ENCODE peak calls at places on chromosomes 2 and 18, in ten cellular contexts. F is adipocyte, R is uterus, L is stomach, K is ovary, B is neural progenitor cell, A is IMR-90, S is A549, U is kidney, N is lower lobe of right lung. I is an unnamed sample. For H3K4me1, the result is how much of the 10 kb centered on the place peaks cover.

GRCh38 chr2:232293191-232293590 is 85.4 kb upstream of the ALPP start:
- DNase-seq in F (no peak), R (no peak), L (no peak), K (no peak), B (no peak), A (no peak), S (no peak), U (no peak), N (no peak), I (no peak)

GRCh38 chr2:135124924-135125886 is 73.1 kb downstream of the RAB3GAP1 start:
- DNase-seq in F (peak), R (no peak), L (no peak), K (no peak), B (no peak), A (peak), S (no peak), U (no peak), N (no peak), I (peak)

GRCh38 chr18:32714571-32715148 is 58.2 kb downstream of the KLHL14 start:
- DNase-seq in F (peak), R (no peak), L (peak), K (no peak), B (peak), A (peak), S (peak), U (no peak), N (no peak), I (peak)

GRCh38 chr2:127188797-127189196 is 31.3 kb downstream of the CYP27C1 start:
- DNase-seq in F (no peak), R (no peak), L (no peak), K (no peak), B (no peak), A (no peak), S (no peak), U (no peak), N (no peak), I (no peak)

GRCh38 chr2:176449852-176450251 is 180.6 kb downstream of the MTX2 start:
- DNase-seq in F (no peak), R (no peak), L (no peak), K (no peak), B (peak), A (peak), S (no peak), U (no peak), N (no peak), I (peak)

GRCh38 chr2:238202326-238203103 is 980 bp downstream of the ILKAP start:
- DNase-seq in F (peak), R (no peak), L (no peak), K (no peak), B (peak), A (peak), S (peak), U (no peak), N (no peak), I (peak)

GRCh38 chr2:85888020-85888744 is 608 bp downstream of the ST3GAL5 start:
- DNase-seq in F (peak), R (no peak), L (no peak), K (peak), B (peak), A (no peak), S (no peak), U (peak), N (peak), I (peak)

GRCh38 chr18:26429535-26429934 is 118.8 kb downstream of the KCTD1 start:
- DNase-seq in F (peak), R (no peak), L (no peak), K (no peak), B (no peak), A (peak), S (peak), U (no peak), N (no peak), I (peak)

GRCh38 chr2:81767173-81767720 is 1462.7 kb upstream of the LRRTM1 start:
- DNase-seq in F (no peak), R (no peak), L (no peak), K (no peak), B (no peak), A (peak), S (no peak), U (no peak), N (no peak), I (peak)

GRCh38 chr2:37837576-37838335 is 87.3 kb upstream of the RMDN2 start:
- DNase-seq in F (no peak), R (peak), L (no peak), K (no peak), B (peak), A (peak), S (no peak), U (peak), N (no peak), I (no peak)

GRCh38 chr2:71685073-71685848 is 231.9 kb downstream of the DYSF start:
- DNase-seq in F (no peak), R (no peak), L (no peak), K (no peak), B (peak), A (no peak), S (no peak), U (peak), N (no peak), I (no peak)

GRCh38 chr2:238114851-238115660 is 14.9 kb downstream of the ESPNL start:
- DNase-seq in F (no peak), R (no peak), L (no peak), K (no peak), B (no peak), A (no peak), S (no peak), U (peak), N (peak), I (no peak)

GRCh38 chr2:96251721-96252292 is 14.0 kb downstream of the TMEM127 start:
- DNase-seq in F (peak), R (peak), L (peak), K (peak), B (peak), A (peak), S (peak), U (peak), N (no peak), I (peak)

GRCh38 chr2:10253596-10254372 is 48.9 kb upstream of the HPCAL1 start:
- DNase-seq in F (no peak), R (no peak), L (no peak), K (no peak), B (no peak), A (no peak), S (no peak), U (peak), N (peak), I (no peak)

GRCh38 chr18:9708057-9708881 is at the start of gene RAB31:
- DNase-seq in F (peak), R (peak), L (peak), K (peak), B (peak), A (peak), S (peak), U (peak), N (peak), I (peak)

GRCh38 chr2:114929225-114929624 is 486.8 kb downstream of the DPP10 start:
- DNase-seq in F (no peak), R (no peak), L (no peak), K (no peak), B (no peak), A (no peak), S (no peak), U (no peak), N (no peak), I (no peak)

GRCh38 chr18:60950634-60951033 is 382.6 kb upstream of the CDH20 start:
- DNase-seq in F (no peak), R (no peak), L (no peak), K (no peak), B (no peak), A (no peak), S (no peak), U (no peak), N (no peak), I (no peak)

GRCh38 chr2:217714268-217714643 is 288.5 kb downstream of the TNS1 start:
- DNase-seq in F (peak), R (peak), L (no peak), K (no peak), B (peak), A (peak), S (no peak), U (peak), N (peak), I (peak)

GRCh38 chr2:120820885-120821279 is 85.2 kb downstream of the GLI2 start:
- DNase-seq in F (peak), R (peak), L (no peak), K (peak), B (no peak), A (peak), S (no peak), U (no peak), N (no peak), I (peak)

GRCh38 chr2:236168110-236169067 is at the start of gene GBX2:
- DNase-seq in F (peak), R (no peak), L (no peak), K (no peak), B (peak), A (peak), S (peak), U (no peak), N (no peak), I (peak)

GRCh38 chr2:203783496-203784203 is 77.2 kb downstream of the CD28 start:
- DNase-seq in F (peak), R (no peak), L (no peak), K (no peak), B (no peak), A (peak), S (no peak), U (no peak), N (no peak), I (peak)

GRCh38 chr18:59233017-59233410 is 13.1 kb downstream of the GRP start:
- DNase-seq in F (peak), R (no peak), L (no peak), K (no peak), B (no peak), A (no peak), S (no peak), U (no peak), N (no peak), I (peak)

GRCh38 chr2:126979604-126980003 is 80.9 kb downstream of the TEX51 start:
- DNase-seq in F (no peak), R (no peak), L (no peak), K (no peak), B (no peak), A (no peak), S (no peak), U (no peak), N (no peak), I (peak)

GRCh38 chr18:13176847-13177246 is 41.7 kb upstream of the LDLRAD4 start:
- DNase-seq in F (no peak), R (no peak), L (no peak), K (no peak), B (no peak), A (no peak), S (no peak), U (peak), N (no peak), I (no peak)

GRCh38 chr2:73069855-73070650 is 1.5 kb downstream of the SFXN5 start:
- DNase-seq in F (peak), R (no peak), L (no peak), K (no peak), B (no peak), A (peak), S (no peak), U (peak), N (no peak), I (peak)

GRCh38 chr2:54722641-54723299 is 692 bp upstream of the EML6 start:
- DNase-seq in F (peak), R (no peak), L (no peak), K (no peak), B (no peak), A (peak), S (peak), U (no peak), N (no peak), I (peak)

GRCh38 chr2:43176449-43176848 is 50.0 kb downstream of the ZFP36L2 start:
- DNase-seq in F (no peak), R (no peak), L (no peak), K (no peak), B (no peak), A (no peak), S (no peak), U (no peak), N (no peak), I (no peak)
- H3K4me1 ChIP-seq in F (under half), R (under half), L (half or more), K (under half), B (under half), A (under half), S (half or more), U (under half), N (half or more), I (under half)

GRCh38 chr2:2795438-2796091 is 464.5 kb upstream of the MYT1L start:
- DNase-seq in F (no peak), R (no peak), L (no peak), K (no peak), B (no peak), A (no peak), S (no peak), U (no peak), N (no peak), I (no peak)

GRCh38 chr2:2791606-2792005 is 460.5 kb upstream of the MYT1L start:
- DNase-seq in F (no peak), R (no peak), L (no peak), K (no peak), B (no peak), A (no peak), S (no peak), U (peak), N (no peak), I (no peak)

GRCh38 chr2:2796207-2796606 is 465.1 kb upstream of the MYT1L start:
- DNase-seq in F (no peak), R (no peak), L (no peak), K (no peak), B (no peak), A (no peak), S (no peak), U (peak), N (no peak), I (no peak)

GRCh38 chr2:2793514-2793913 is 462.4 kb upstream of the MYT1L start:
- DNase-seq in F (no peak), R (no peak), L (no peak), K (no peak), B (no peak), A (no peak), S (no peak), U (peak), N (no peak), I (no peak)

GRCh38 chr2:2793925-2794324 is 462.9 kb upstream of the MYT1L start:
- DNase-seq in F (no peak), R (no peak), L (no peak), K (no peak), B (no peak), A (no peak), S (no peak), U (peak), N (no peak), I (no peak)
- H3K4me1 ChIP-seq in F (under half), R (under half), L (under half), K (under half), B (under half), A (under half), S (under half), U (under half), N (under half), I (under half)

GRCh38 chr18:74283255-74283554 is 8.6 kb downstream of the CYB5A start:
- DNase-seq in F (no peak), R (no peak), L (no peak), K (no peak), B (no peak), A (no peak), S (no peak), U (no peak), N (no peak), I (no peak)

GRCh38 chr18:74282359-74283254 is 9.2 kb downstream of the CYB5A start:
- DNase-seq in F (no peak), R (no peak), L (no peak), K (no peak), B (no peak), A (no peak), S (no peak), U (no peak), N (no peak), I (no peak)

GRCh38 chr18:74281639-74282358 is 10.0 kb downstream of the CYB5A start:
- DNase-seq in F (peak), R (no peak), L (no peak), K (no peak), B (no peak), A (no peak), S (no peak), U (no peak), N (no peak), I (peak)

GRCh38 chr18:74278983-74279382 is 12.8 kb downstream of the CYB5A start:
- DNase-seq in F (no peak), R (no peak), L (no peak), K (no peak), B (no peak), A (no peak), S (no peak), U (no peak), N (no peak), I (no peak)

GRCh38 chr18:74281011-74281638 is 10.6 kb downstream of the CYB5A start:
- DNase-seq in F (no peak), R (no peak), L (no peak), K (no peak), B (peak), A (no peak), S (no peak), U (no peak), N (no peak), I (no peak)
- H3K4me1 ChIP-seq in F (half or more), R (under half), L (half or more), K (under half), B (under half), A (under half), S (under half), U (half or more), N (half or more), I (under half)

DNA sequence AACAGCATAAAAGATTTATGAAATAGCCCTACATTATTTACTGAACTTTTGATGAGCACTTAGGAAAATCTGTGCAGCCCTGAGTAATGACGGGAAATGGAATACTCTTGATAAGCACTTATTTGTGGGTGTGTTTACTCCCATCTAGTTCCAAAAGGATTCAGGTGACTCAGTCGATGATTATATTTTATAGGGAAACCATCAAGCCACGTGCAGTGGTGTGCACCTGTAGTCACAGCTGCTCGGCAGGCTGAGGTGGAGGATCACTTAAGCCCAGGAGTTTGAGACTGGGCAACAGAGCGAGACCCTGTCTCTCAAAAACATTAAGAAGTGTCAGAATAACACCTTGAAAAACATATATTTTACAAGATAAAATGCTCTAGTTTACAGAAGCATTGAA is 91.9 kb downstream of the CABYR start:
- DNase-seq in F (no peak), R (no peak), L (no peak), K (no peak), B (no peak), A (no peak), S (no peak), U (no peak), N (no peak), I (no peak)
- H3K4me1 ChIP-seq in F (under half), R (under half), L (under half), K (under half), B (under half), A (under half), S (under half), U (under half), N (under half), I (under half)

GRCh38 chr2:25699206-25699605 is 25.8 kb upstream of the DTNB start:
- DNase-seq in F (no peak), R (no peak), L (no peak), K (no peak), B (no peak), A (no peak), S (no peak), U (no peak), N (no peak), I (no peak)

GRCh38 chr2:25701801-25702200 is 28.4 kb upstream of the DTNB start:
- DNase-seq in F (no peak), R (no peak), L (no peak), K (no peak), B (no peak), A (no peak), S (no peak), U (no peak), N (no peak), I (no peak)

GRCh38 chr2:25698752-25699151 is 25.4 kb upstream of the DTNB start:
- DNase-seq in F (peak), R (no peak), L (no peak), K (no peak), B (no peak), A (peak), S (no peak), U (no peak), N (no peak), I (no peak)

GRCh38 chr2:25697559-25698341 is 24.4 kb upstream of the DTNB start:
- DNase-seq in F (peak), R (no peak), L (no peak), K (no peak), B (peak), A (no peak), S (no peak), U (no peak), N (no peak), I (no peak)

GRCh38 chr2:25700221-25700660 is 26.9 kb upstream of the DTNB start:
- DNase-seq in F (peak), R (no peak), L (no peak), K (no peak), B (peak), A (peak), S (peak), U (no peak), N (no peak), I (peak)
- H3K4me1 ChIP-seq in F (under half), R (under half), L (under half), K (under half), B (under half), A (under half), S (under half), U (under half), N (under half), I (under half)

I was measured in GM23248.